ENCODE peak calls at places on chromosomes 11 and 22, in four cellular contexts. A is substantia nigra; B is 8988T; P is activated effector memory CD4-positive, alpha-beta T cell treated with anti-CD3 and anti-CD28 coated beads, Interleukin-2, amount 50 U/mL, for 16 hours. K is an unnamed sample.

GRCh38 chr11:92837595-92837994 is 131.9 kb upstream of the MTNR1B start:
- DNase-seq in P (no peak), A (no peak), B (no peak), K (no peak)

GRCh38 chr11:5624489-5625278 is at the start of gene TRIM34:
- DNase-seq in P (peak), A (no peak), B (peak), K (no peak)

GRCh38 chr11:12318791-12319733 is 58.3 kb upstream of the PARVA start:
- DNase-seq in A (no peak), P (no peak), B (no peak), K (no peak)

GRCh38 chr22:31343235-31344191 is 2.6 kb downstream of the PATZ1 start:
- DNase-seq in A (no peak), P (peak), B (no peak), K (peak)

GRCh38 chr11:22449441-22449840 is 111.3 kb downstream of the SLC17A6 start:
- DNase-seq in B (no peak), P (no peak), A (no peak), K (no peak)

GRCh38 chr11:62501432-62501891 is 45.1 kb downstream of the AHNAK start:
- DNase-seq in A (peak), B (no peak), P (no peak), K (no peak)

GRCh38 chr11:70545626-70545945 is 147.3 kb downstream of the CTTN start:
- DNase-seq in A (no peak), B (no peak), P (no peak), K (no peak)

GRCh38 chr22:45997077-45997774 is 20.3 kb upstream of the WNT7B start:
- DNase-seq in B (no peak), A (peak), P (no peak), K (no peak)

GRCh38 chr22:39996732-39997131 is 2.0 kb downstream of the FAM83F start:
- DNase-seq in B (no peak), A (no peak), P (no peak), K (no peak)

GRCh38 chr11:76783901-76784813 is 1.0 kb downstream of the TSKU start:
- DNase-seq in A (no peak), B (peak), P (no peak), K (peak)

GRCh38 chr11:121464352-121464946 is 11.7 kb upstream of the SORL1-AS1 start:
- DNase-seq in B (peak), A (peak), P (peak), K (no peak)

GRCh38 chr11:101336858-101337257 is 207.2 kb upstream of the PGR start:
- DNase-seq in P (no peak), B (no peak), A (no peak), K (no peak)

GRCh38 chr22:47165338-47165931 is 403.0 kb downstream of the TBC1D22A start:
- DNase-seq in B (no peak), A (no peak), P (peak), K (no peak)

GRCh38 chr11:79963886-79964660 is 523.2 kb upstream of the TENM4 start:
- DNase-seq in B (no peak), P (no peak), A (no peak), K (no peak)

GRCh38 chr22:47177334-47177815 is 414.9 kb downstream of the TBC1D22A start:
- DNase-seq in P (peak), A (no peak), B (no peak), K (no peak)